ENCODE peak calls at places on chromosome 5, in six cellular contexts. Y is lung; R is HEK293T; U is GM20000; V is activated T-cell treated with anti-CD3 and anti-CD28 coated beads, Interleukin-2, amount 50 U/mL, for 24 hours; W is CD8-positive, alpha-beta memory T cell. J is an unnamed sample.

GRCh38 chr5:72205431-72206009 is 98.2 kb downstream of the MAP1B start:
- DNase-seq in Y (no peak), W (no peak), R (no peak), V (no peak), U (no peak), J (no peak)

GRCh38 chr5:80754900-80755299 is 100.1 kb upstream of the DHFR start:
- DNase-seq in R (no peak), W (peak), Y (no peak), V (peak), U (no peak), J (peak)

GRCh38 chr5:9927106-9927505 is 297.0 kb upstream of the TAS2R1 start:
- DNase-seq in U (no peak), V (no peak), W (no peak), R (no peak), Y (no peak), J (no peak)

GRCh38 chr5:52668544-52669185 is 119.1 kb upstream of the ITGA1 start:
- DNase-seq in R (no peak), Y (no peak), V (no peak), W (no peak), U (no peak), J (no peak)

GRCh38 chr5:163978897-163979296 is 473.5 kb downstream of the MAT2B start:
- DNase-seq in U (no peak), R (no peak), Y (no peak), W (no peak), V (no peak), J (no peak)

GRCh38 chr5:163645421-163646416 is 140.3 kb downstream of the MAT2B start:
- DNase-seq in U (no peak), W (no peak), V (no peak), R (no peak), Y (no peak), J (no peak)

GRCh38 chr5:45162974-45163373 is 354.2 kb downstream of the MRPS30 start:
- DNase-seq in V (no peak), U (no peak), R (no peak), Y (no peak), W (no peak), J (no peak)

GRCh38 chr5:143601357-143601756 is 197.9 kb upstream of the NR3C1 start:
- DNase-seq in U (no peak), Y (no peak), W (no peak), V (no peak), R (no peak), J (no peak)

GRCh38 chr5:108148715-108149139 is 233.2 kb downstream of the FBXL17 start:
- DNase-seq in V (no peak), R (peak), U (peak), W (no peak), Y (no peak), J (no peak)